ENCODE peak calls at places on chromosomes 12 and 14, in six cellular contexts. H is left ventricle myocardium inferior; O is stimulated activated CD8-positive, alpha-beta memory T cell treated with anti-CD3 and anti-CD28 coated beads, Interleukin-4, amount 100 ng/mL, for 24 hours; W is posterior vena cava; Q is EL; F is activated CD4-positive, alpha-beta T cell treated with anti-CD3 and anti-CD28 coated beads, Interleukin-2, amount 10 ng/mL, durations not matched to agents 24 days and 14 days. T is an unnamed sample.

GRCh38 chr12:3342051-3342450 is 149.0 kb upstream of the PRMT8 start:
- DNase-seq in H (peak; percentile 41), O (peak; percentile 2), W (no peak), Q (peak; percentile 48), F (no peak), T (no peak)

GRCh38 chr14:50344831-50345563 is 32.9 kb downstream of the DMAC2L start:
- DNase-seq in H (no peak), O (no peak), W (no peak), Q (peak; percentile 56), F (no peak), T (no peak)

GRCh38 chr12:105764216-105764835 is 374.4 kb downstream of the NUAK1 start:
- DNase-seq in H (no peak), O (no peak), W (no peak), Q (no peak), F (no peak), T (no peak)

GRCh38 chr12:101570022-101570421 is 24.7 kb upstream of the MYBPC1 start:
- DNase-seq in H (no peak), O (no peak), W (no peak), Q (peak; percentile 42), F (no peak), T (no peak)

GRCh38 chr14:100144996-100145646 is 14.3 kb downstream of the DEGS2 start:
- DNase-seq in H (no peak), O (no peak), W (no peak), Q (no peak), F (no peak), T (no peak)

GRCh38 chr12:8609061-8609570 is 3.5 kb downstream of the AICDA start:
- DNase-seq in H (no peak), O (no peak), W (no peak), Q (peak; percentile 41), F (peak; percentile 62), T (no peak)

GRCh38 chr12:133225527-133225926 is 10.2 kb downstream of the ANHX start:
- DNase-seq in H (no peak), O (no peak), W (no peak), Q (no peak), F (no peak), T (no peak)

GRCh38 chr12:14126692-14127091 is 145.3 kb upstream of the GRIN2B start:
- DNase-seq in H (no peak), O (no peak), W (no peak), Q (no peak), F (no peak), T (no peak)

GRCh38 chr14:54627325-54627717 is 60.4 kb downstream of the SAMD4A start:
- DNase-seq in H (no peak), O (no peak), W (no peak), Q (no peak), F (no peak), T (no peak)

GRCh38 chr12:115859231-115859630 is 418.3 kb downstream of the MED13L start:
- DNase-seq in H (no peak), O (no peak), W (no peak), Q (no peak), F (no peak), T (no peak)